ENCODE peak calls at places on chromosome 16, in nine cellular contexts. Y is breast epithelium, M is transverse colon, P is uterus, A is IMR-90, K is HCT116, F is K562, Z is Peyer's patch, H is stomach. C is an unnamed sample.

GRCh38 chr16:22786691-22787090 is 27.3 kb upstream of the HS3ST2 start:
- DNase-seq in A (no peak), F (no peak), P (no peak), H (no peak), K (no peak), Y (no peak), M (no peak), Z (no peak), C (no peak)

GRCh38 chr16:10878328-10878643 is 1.3 kb downstream of the CIITA start:
- DNase-seq in A (no peak), Z (peak; percentile 69), H (no peak), K (no peak), M (no peak), F (no peak), P (no peak), Y (peak; percentile 51), C (no peak)

GRCh38 chr16:88688013-88688778 is 1.9 kb upstream of the SNAI3 start:
- DNase-seq in M (peak; percentile 40), P (no peak), A (no peak), Z (no peak), H (peak; percentile 92), Y (no peak), F (peak; percentile 98), K (no peak), C (no peak)

GRCh38 chr16:88888057-88888777 is 21.8 kb upstream of the PABPN1L start:
- DNase-seq in K (no peak), Z (no peak), H (no peak), F (peak; percentile 45), A (no peak), M (no peak), Y (no peak), P (no peak), C (no peak)

GRCh38 chr16:17591655-17592405 is 121.1 kb upstream of the XYLT1 start:
- DNase-seq in K (no peak), A (no peak), M (no peak), P (no peak), Z (no peak), Y (no peak), F (no peak), H (no peak), C (no peak)

GRCh38 chr16:65855171-65856145 is 511.0 kb upstream of the CDH5 start:
- DNase-seq in F (no peak), Y (no peak), M (no peak), Z (no peak), P (no peak), K (no peak), H (no peak), A (no peak), C (no peak)

GRCh38 chr16:81831722-81832126 is 52.6 kb downstream of the PLCG2 start:
- DNase-seq in F (no peak), P (no peak), Y (peak; percentile 36), M (peak; percentile 79), K (no peak), A (no peak), Z (peak; percentile 90), H (peak; percentile 62), C (peak; percentile 27)

GRCh38 chr16:11386054-11386680 is 40.9 kb downstream of the RMI2 start:
- DNase-seq in Z (no peak), P (no peak), Y (no peak), M (no peak), F (no peak), K (no peak), H (no peak), A (no peak), C (no peak)

GRCh38 chr16:57606847-57607501 is 21.5 kb upstream of the ADGRG1 start:
- DNase-seq in M (peak; percentile 51), Z (no peak), H (peak; percentile 90), K (no peak), F (no peak), A (no peak), Y (no peak), P (no peak), C (no peak)

GRCh38 chr16:24493859-24494258 is 45.5 kb upstream of the RBBP6 start:
- DNase-seq in K (no peak), P (no peak), H (no peak), M (no peak), A (no peak), Z (no peak), Y (no peak), F (no peak), C (no peak)

GRCh38 chr16:11141409-11142260 is 114.4 kb downstream of the SOCS1 start:
- DNase-seq in F (no peak), K (no peak), M (no peak), P (no peak), A (no peak), Y (no peak), H (no peak), Z (no peak), C (no peak)

GRCh38 chr16:3112058-3112880 is at the start of gene ZNF205:
- DNase-seq in Z (no peak), K (no peak), H (peak; percentile 79), F (peak; percentile 90), M (peak; percentile 85), P (peak; percentile 70), Y (peak; percentile 73), A (peak; percentile 70), C (peak; percentile 82)

GRCh38 chr16:3115561-3115960 is 3.2 kb downstream of the ZNF205 start:
- DNase-seq in M (no peak), K (no peak), A (no peak), Y (no peak), F (no peak), Z (no peak), P (no peak), H (no peak), C (no peak)

GRCh38 chr16:3112881-3113574 is 642 bp downstream of the ZNF205 start:
- DNase-seq in P (peak; percentile 57), M (no peak), K (no peak), H (no peak), F (peak; percentile 31), Z (no peak), Y (no peak), A (peak; percentile 16), C (peak; percentile 43)

GRCh38 chr16:3113765-3114479 is 1.5 kb downstream of the ZNF205 start:
- DNase-seq in Y (no peak), M (no peak), Z (no peak), F (peak; percentile 51), H (no peak), P (no peak), K (no peak), A (peak; percentile 56), C (no peak)

GRCh38 chr16:3115011-3115410 is 2.6 kb downstream of the ZNF205 start:
- DNase-seq in M (no peak), Z (no peak), P (no peak), H (no peak), K (no peak), Y (no peak), F (no peak), A (no peak), C (no peak)
- H3K27me3 ChIP-seq in M (no peaks in the 10 kb centered on the region), Z (no peaks in the 10 kb centered on the region), P (no peaks in the 10 kb centered on the region), H (no peaks in the 10 kb centered on the region), K (no peaks in the 10 kb centered on the region), Y (no peaks in the 10 kb centered on the region), F (no peaks in the 10 kb centered on the region), A (no peaks in the 10 kb centered on the region), C (no peaks in the 10 kb centered on the region)

DNA sequence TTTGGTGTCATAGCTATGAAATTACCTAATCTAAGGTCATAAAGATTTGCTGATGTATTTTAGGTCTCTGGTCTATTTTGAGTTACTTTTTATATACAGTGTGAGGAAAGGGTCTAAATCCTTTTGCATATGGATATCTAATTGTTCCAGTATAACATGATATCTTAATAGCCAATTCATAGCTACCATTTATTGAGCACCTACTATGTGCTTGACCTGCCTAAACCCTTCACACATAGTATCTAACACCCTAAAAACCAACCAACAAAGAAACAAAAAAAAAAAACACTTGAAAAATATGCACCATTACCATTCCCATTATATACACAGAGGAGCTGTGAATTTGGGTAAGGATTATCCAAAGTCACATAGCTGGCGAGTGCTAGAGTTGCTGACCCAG is 48.7 kb upstream of the MTSS2 start:
- DNase-seq in K (no peak), H (no peak), A (no peak), Z (no peak), F (no peak), Y (no peak), P (no peak), M (no peak), C (no peak)
- H3K4me1 ChIP-seq in K (no peaks in the 10 kb centered on the region), H (peaks cover 34% of the 10 kb centered on the region), A (peaks cover 42% of the 10 kb centered on the region), Z (peaks cover 21% of the 10 kb centered on the region), F (no peaks in the 10 kb centered on the region), Y (peaks cover 19% of the 10 kb centered on the region), P (peaks cover 24% of the 10 kb centered on the region), M (peaks cover 24% of the 10 kb centered on the region), C (peaks cover 12% of the 10 kb centered on the region)

GRCh38 chr16:85449195-85449884 is 163.8 kb upstream of the GSE1 start:
- DNase-seq in M (no peak), Z (no peak), Y (no peak), A (no peak), H (peak; percentile 63), P (no peak), F (no peak), K (no peak), C (no peak)
- TF ChIP-seq POLR2A in M (no peak), Z (no peak), Y (no peak), A (no peak), H (no peak), P (no peak), F (no peak), K (no peak), C (no peak)

GRCh38 chr16:243348-243747 is 8.7 kb downstream of the FAM234A start:
- DNase-seq in H (no peak), Z (no peak), M (no peak), A (no peak), K (no peak), F (no peak), P (no peak), Y (no peak), C (no peak)
- H3K27me3 ChIP-seq in H (no peaks in the 10 kb centered on the region), Z (no peaks in the 10 kb centered on the region), M (no peaks in the 10 kb centered on the region), A (no peaks in the 10 kb centered on the region), K (no peaks in the 10 kb centered on the region), F (no peaks in the 10 kb centered on the region), P (no peaks in the 10 kb centered on the region), Y (no peaks in the 10 kb centered on the region), C (no peaks in the 10 kb centered on the region)

GRCh38 chr16:50282010-50282538 is 15.7 kb downstream of the ADCY7 start:
- DNase-seq in K (no peak), A (no peak), Z (peak; percentile 90), M (peak; percentile 84), Y (no peak), F (no peak), P (no peak), H (peak; percentile 69), C (peak; percentile 58)

GRCh38 chr16:50282955-50283631 is 16.7 kb downstream of the ADCY7 start:
- DNase-seq in K (no peak), H (no peak), F (no peak), A (no peak), P (no peak), Z (no peak), Y (no peak), M (no peak), C (no peak)

GRCh38 chr16:50280932-50281331 is 14.6 kb downstream of the ADCY7 start:
- DNase-seq in Z (no peak), Y (no peak), A (no peak), P (no peak), M (no peak), K (no peak), F (no peak), H (no peak), C (no peak)

GRCh38 chr16:50279142-50279865 is 13.0 kb downstream of the ADCY7 start:
- DNase-seq in H (peak; percentile 45), K (no peak), Y (no peak), A (no peak), M (peak; percentile 68), Z (peak; percentile 44), F (peak; percentile 71), P (no peak), C (peak; percentile 58)

GRCh38 chr16:50281391-50282009 is 15.1 kb downstream of the ADCY7 start:
- DNase-seq in H (no peak), Y (no peak), A (no peak), Z (no peak), P (no peak), K (no peak), M (no peak), F (no peak), C (no peak)
- H3K4me1 ChIP-seq in H (peaks cover 71% of the 10 kb centered on the region), Y (no peaks in the 10 kb centered on the region), A (peaks cover 4% of the 10 kb centered on the region), Z (peaks cover 49% of the 10 kb centered on the region), P (no peaks in the 10 kb centered on the region), K (no peaks in the 10 kb centered on the region), M (peaks cover 7% of the 10 kb centered on the region), F (peaks cover 43% of the 10 kb centered on the region), C (no peaks in the 10 kb centered on the region)

C was measured in testis.